ENCODE peak calls at places on chromosome 2, in six cellular contexts. K is transverse colon, G is esophagus muscularis mucosa, Y is H54, P is gastrocnemius medialis, O is GM12892. A is an unnamed sample.
A peak's percentile ranks its signal among the peaks of the same experiment; 100 is the strongest.

GRCh38 chr2:207505728-207506127 is 24.0 kb upstream of the CREB1 start:
- DNase-seq in K (no peak), G (peak; percentile 62), Y (peak; percentile 61), P (no peak), O (no peak), A (no peak)

GRCh38 chr2:234278556-234279286 is 218.2 kb downstream of the ARL4C start:
- DNase-seq in K (no peak), G (no peak), Y (no peak), P (no peak), O (no peak), A (no peak)

GRCh38 chr2:99399063-99399462 is 61.9 kb downstream of the EIF5B start:
- DNase-seq in K (no peak), G (no peak), Y (no peak), P (no peak), O (no peak), A (no peak)

GRCh38 chr2:119049968-119050657 is 108.1 kb downstream of the MARCO start:
- DNase-seq in K (no peak), G (peak; percentile 64), Y (no peak), P (no peak), O (no peak), A (no peak)

GRCh38 chr2:24566630-24567029 is 75.6 kb downstream of the NCOA1 start:
- DNase-seq in K (no peak), G (no peak), Y (no peak), P (no peak), O (no peak), A (no peak)

GRCh38 chr2:9422321-9423099 is 818 bp downstream of the ITGB1BP1 start:
- DNase-seq in K (peak; percentile 45), G (no peak), Y (peak; percentile 47), P (no peak), O (peak; percentile 51), A (peak; percentile 65)

GRCh38 chr2:62409442-62409841 is 96.6 kb downstream of the TMEM17 start:
- DNase-seq in K (no peak), G (no peak), Y (no peak), P (no peak), O (no peak), A (peak; percentile 16)

GRCh38 chr2:174846941-174847938 is 83.0 kb upstream of the CHRNA1 start:
- DNase-seq in K (no peak), G (no peak), Y (no peak), P (no peak), O (no peak), A (no peak)

GRCh38 chr2:24702800-24703199 is 90.4 kb downstream of the PTRHD1 start:
- DNase-seq in K (no peak), G (no peak), Y (peak; percentile 33), P (no peak), O (no peak), A (no peak)

GRCh38 chr2:171652411-171652775 is 34.9 kb upstream of the DYNC1I2 start:
- DNase-seq in K (no peak), G (no peak), Y (no peak), P (no peak), O (no peak), A (peak; percentile 29)

GRCh38 chr2:138267161-138267901 is 234.2 kb upstream of the SPOPL start:
- DNase-seq in K (no peak), G (no peak), Y (no peak), P (no peak), O (no peak), A (no peak)

GRCh38 chr2:217922101-217923006 is 80.4 kb downstream of the TNS1 start:
- DNase-seq in K (no peak), G (no peak), Y (no peak), P (no peak), O (no peak), A (no peak)

GRCh38 chr2:121151311-121152109 is 133.5 kb downstream of the TFCP2L1 start:
- DNase-seq in K (peak; percentile 88), G (no peak), Y (no peak), P (no peak), O (no peak), A (no peak)

GRCh38 chr2:8435608-8436007 is 246.2 kb upstream of the ID2 start:
- DNase-seq in K (no peak), G (no peak), Y (no peak), P (no peak), O (no peak), A (no peak)

GRCh38 chr2:16645771-16646559 is 19.7 kb downstream of the CYRIA start:
- DNase-seq in K (no peak), G (no peak), Y (no peak), P (no peak), O (no peak), A (peak; percentile 56)

GRCh38 chr2:16649353-16650286 is 16.0 kb downstream of the CYRIA start:
- DNase-seq in K (no peak), G (no peak), Y (no peak), P (no peak), O (no peak), A (no peak)

GRCh38 chr2:16645088-16645487 is 20.5 kb downstream of the CYRIA start:
- DNase-seq in K (no peak), G (no peak), Y (no peak), P (no peak), O (no peak), A (no peak)

GRCh38 chr2:16650287-16651249 is 15.1 kb downstream of the CYRIA start:
- DNase-seq in K (no peak), G (no peak), Y (no peak), P (no peak), O (no peak), A (peak; percentile 20)

DNA sequence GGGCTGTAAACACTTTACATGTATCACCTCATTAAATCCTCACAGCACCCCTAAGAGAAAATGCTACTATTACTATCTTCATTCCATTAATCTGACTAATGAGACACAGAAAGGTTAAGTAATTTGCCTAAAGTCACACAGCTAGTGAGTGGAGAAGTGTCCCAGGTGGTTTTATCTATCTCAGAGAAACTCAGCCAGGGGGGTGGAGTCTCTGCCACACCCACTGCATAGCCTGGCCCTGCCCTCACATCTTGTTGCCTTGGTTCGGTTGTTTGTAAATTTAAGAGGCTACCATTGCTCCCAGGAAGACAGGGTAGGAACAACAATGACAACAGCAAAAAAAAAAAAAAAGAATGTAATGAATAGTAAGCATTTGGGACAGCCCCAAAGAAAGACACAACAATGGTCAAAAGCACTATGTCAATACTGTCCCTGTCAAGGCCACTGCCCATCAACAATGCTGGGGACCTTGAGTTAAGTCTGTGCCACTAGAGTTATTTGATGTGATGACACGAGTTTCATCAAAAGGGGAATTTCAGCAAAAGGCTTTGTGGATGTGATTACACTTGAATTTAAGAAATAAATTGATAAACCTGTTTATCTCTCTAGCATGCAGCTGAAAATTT is 17.5 kb downstream of the CYRIA start:
- DNase-seq in K (no peak), G (no peak), Y (no peak), P (no peak), O (no peak), A (peak; percentile 75)
- TF ChIP-seq POLR2A in K (no peak), G (no peak), Y (no peak), P (no peak), O (no peak), A (no peak)

DNA sequence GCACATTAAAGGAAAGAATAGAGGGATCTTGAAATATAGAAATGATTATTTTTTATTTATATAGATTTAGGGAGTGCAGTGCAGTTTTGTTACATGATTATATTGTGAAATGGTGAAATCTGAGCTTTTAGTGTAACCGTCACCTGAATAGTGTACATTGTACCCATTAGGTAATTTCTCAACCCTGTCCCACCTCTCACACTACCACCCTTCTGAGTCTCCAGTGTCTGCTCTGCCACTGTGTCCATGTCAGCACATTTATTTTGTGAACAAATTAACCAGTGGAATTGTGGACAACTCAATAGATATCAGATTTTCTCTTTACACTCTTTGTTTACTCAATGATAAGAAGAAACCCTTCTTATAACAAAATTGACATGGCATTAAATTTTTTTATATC is 24.2 kb downstream of the APLF start:
- DNase-seq in K (no peak), G (no peak), Y (no peak), P (no peak), O (no peak), A (no peak)
- TF ChIP-seq POLR2A in K (no peak), G (no peak), Y (no peak), P (no peak), O (no peak), A (no peak)

GRCh38 chr2:95041060-95041823 is 15.7 kb downstream of the MAL start:
- DNase-seq in K (no peak), G (no peak), Y (no peak), P (no peak), O (no peak), A (no peak)

GRCh38 chr2:95041824-95042442 is 16.4 kb downstream of the MAL start:
- DNase-seq in K (no peak), G (no peak), Y (no peak), P (no peak), O (no peak), A (no peak)

GRCh38 chr2:95043300-95043786 is 17.8 kb downstream of the MAL start:
- DNase-seq in K (peak; percentile 53), G (peak; percentile 98), Y (peak; percentile 79), P (peak; percentile 70), O (no peak), A (no peak)

GRCh38 chr2:95044598-95044997 is 19.1 kb downstream of the MAL start:
- DNase-seq in K (no peak), G (no peak), Y (no peak), P (no peak), O (no peak), A (no peak)

GRCh38 chr2:95042472-95043271 is 17.2 kb downstream of the MAL start:
- DNase-seq in K (no peak), G (no peak), Y (no peak), P (no peak), O (no peak), A (no peak)
- TF ChIP-seq POLR2A in K (no peak), G (no peak), Y (no peak), P (no peak), O (no peak), A (no peak)

GRCh38 chr2:191001032-191001431 is 12.9 kb downstream of the STAT1 start:
- DNase-seq in K (no peak), G (no peak), Y (no peak), P (no peak), O (no peak), A (no peak)

GRCh38 chr2:190997516-190998113 is 16.4 kb downstream of the STAT1 start:
- DNase-seq in K (no peak), G (no peak), Y (no peak), P (no peak), O (no peak), A (no peak)

GRCh38 chr2:190999058-190999457 is 14.9 kb downstream of the STAT1 start:
- DNase-seq in K (no peak), G (no peak), Y (no peak), P (no peak), O (no peak), A (no peak)

GRCh38 chr2:191001624-191002023 is 12.3 kb downstream of the STAT1 start:
- DNase-seq in K (no peak), G (no peak), Y (no peak), P (no peak), O (no peak), A (no peak)

DNA sequence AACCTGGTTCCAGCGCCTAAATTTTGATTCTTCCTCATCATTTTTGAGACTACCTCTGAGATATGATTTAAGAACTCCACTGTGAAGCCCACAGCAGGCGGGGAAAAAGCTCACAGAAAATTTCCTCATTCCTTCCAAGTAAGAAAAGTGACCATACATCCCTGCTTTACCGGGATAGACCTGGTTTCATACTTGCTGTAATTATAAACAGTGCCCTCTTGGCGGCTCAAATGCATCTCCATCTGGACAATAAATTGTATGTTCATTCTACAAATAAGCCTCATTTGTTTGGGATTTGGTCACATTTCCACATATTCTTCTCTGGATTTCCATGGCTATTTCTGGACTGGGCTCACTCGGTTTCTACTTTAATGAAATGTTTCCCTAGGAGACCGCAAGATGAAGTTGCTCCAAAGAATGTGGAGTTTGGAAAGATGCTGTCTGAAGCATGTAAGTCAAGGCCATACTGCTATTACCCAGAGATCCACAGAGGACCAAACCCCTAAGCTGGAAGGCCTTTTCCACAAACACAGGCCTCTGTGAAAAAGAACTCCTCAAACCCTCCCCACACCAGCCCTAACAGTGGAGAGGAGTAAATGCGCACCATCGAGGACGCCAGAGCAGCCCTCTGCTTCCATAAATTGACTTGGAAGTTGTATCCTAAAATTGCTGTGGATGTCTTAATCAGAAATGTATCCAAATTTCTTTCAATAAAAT is 13.9 kb downstream of the STAT1 start:
- DNase-seq in K (no peak), G (no peak), Y (no peak), P (no peak), O (no peak), A (no peak)
- TF ChIP-seq POLR2A in K (no peak), G (no peak), Y (no peak), P (no peak), O (peak; percentile 56), A (no peak)